ENCODE peak calls at places on chromosomes 1 and 21, in five cellular contexts. V, U, O, S and Q are unnamed samples.

GRCh38 chr1:165218666-165219065 is 137.8 kb downstream of the LMX1A start:
- DNase-seq in V (no peak), U (no peak), O (no peak), S (no peak), Q (no peak)

GRCh38 chr1:154151311-154151710 is 3.6 kb downstream of the NUP210L start:
- DNase-seq in V (no peak), U (no peak), O (peak; percentile 34), S (peak; percentile 43), Q (no peak)

GRCh38 chr1:28860332-28861073 is 48.5 kb downstream of the OPRD1 start:
- DNase-seq in V (no peak), U (no peak), O (peak; percentile 16), S (peak; percentile 16), Q (no peak)

GRCh38 chr1:223750730-223751572 is 38.6 kb downstream of the CAPN2 start:
- DNase-seq in V (no peak), U (no peak), O (no peak), S (no peak), Q (no peak)

GRCh38 chr1:212162635-212163034 is 122.6 kb upstream of the PPP2R5A start:
- DNase-seq in V (no peak), U (no peak), O (peak; percentile 89), S (peak; percentile 67), Q (peak; percentile 86)

GRCh38 chr1:94130851-94131595 is 10.1 kb upstream of the ABCA4 start:
- DNase-seq in V (no peak), U (no peak), O (peak; percentile 87), S (peak; percentile 41), Q (no peak)

GRCh38 chr1:65440915-65441314 is 20.4 kb downstream of the LEPR start:
- DNase-seq in V (no peak), U (no peak), O (peak; percentile 13), S (peak; percentile 41), Q (no peak)

GRCh38 chr1:1183833-1184775 is 10.4 kb downstream of the TTLL10 start:
- DNase-seq in V (no peak), U (no peak), O (no peak), S (no peak), Q (no peak)

GRCh38 chr1:83850849-83851248 is 148.1 kb downstream of the TTLL7 start:
- DNase-seq in V (no peak), U (no peak), O (no peak), S (no peak), Q (no peak)

GRCh38 chr1:111801071-111801850 is 45.6 kb downstream of the DDX20 start:
- DNase-seq in V (no peak), U (no peak), O (no peak), S (no peak), Q (no peak)

GRCh38 chr1:163985700-163986099 is 573.3 kb upstream of the PBX1 start:
- DNase-seq in V (no peak), U (no peak), O (no peak), S (no peak), Q (no peak)

GRCh38 chr1:38973659-38974437 is 17.2 kb upstream of the AKIRIN1 start:
- DNase-seq in V (no peak), U (no peak), O (no peak), S (no peak), Q (no peak)

GRCh38 chr1:205229916-205230700 is 2.4 kb downstream of the TMCC2 start:
- DNase-seq in V (peak; percentile 69), U (no peak), O (no peak), S (no peak), Q (no peak)

GRCh38 chr1:32761253-32761877 is 55.8 kb downstream of the YARS1 start:
- DNase-seq in V (no peak), U (no peak), O (peak; percentile 90), S (peak; percentile 84), Q (peak; percentile 55)

GRCh38 chr1:59738591-59739015 is 76.1 kb upstream of the HOOK1 start:
- DNase-seq in V (no peak), U (no peak), O (peak; percentile 89), S (peak; percentile 84), Q (no peak)

GRCh38 chr1:6026095-6026809 is 19.4 kb upstream of the KCNAB2 start:
- DNase-seq in V (peak; percentile 97), U (peak; percentile 76), O (peak; percentile 44), S (no peak), Q (peak; percentile 96)

GRCh38 chr1:156095906-156096508 is 13.7 kb upstream of the MEX3A start:
- DNase-seq in V (no peak), U (no peak), O (no peak), S (no peak), Q (peak; percentile 49)

GRCh38 chr1:27605796-27606707 is 2.1 kb upstream of the AHDC1 start:
- DNase-seq in V (peak; percentile 80), U (no peak), O (peak; percentile 80), S (peak; percentile 73), Q (peak; percentile 76)

GRCh38 chr1:186834405-186834958 is 5.7 kb downstream of the PLA2G4A start:
- DNase-seq in V (no peak), U (no peak), O (no peak), S (no peak), Q (no peak)

GRCh38 chr1:186829679-186830587 is 1.2 kb downstream of the PLA2G4A start:
- DNase-seq in V (no peak), U (no peak), O (no peak), S (no peak), Q (no peak)

DNA sequence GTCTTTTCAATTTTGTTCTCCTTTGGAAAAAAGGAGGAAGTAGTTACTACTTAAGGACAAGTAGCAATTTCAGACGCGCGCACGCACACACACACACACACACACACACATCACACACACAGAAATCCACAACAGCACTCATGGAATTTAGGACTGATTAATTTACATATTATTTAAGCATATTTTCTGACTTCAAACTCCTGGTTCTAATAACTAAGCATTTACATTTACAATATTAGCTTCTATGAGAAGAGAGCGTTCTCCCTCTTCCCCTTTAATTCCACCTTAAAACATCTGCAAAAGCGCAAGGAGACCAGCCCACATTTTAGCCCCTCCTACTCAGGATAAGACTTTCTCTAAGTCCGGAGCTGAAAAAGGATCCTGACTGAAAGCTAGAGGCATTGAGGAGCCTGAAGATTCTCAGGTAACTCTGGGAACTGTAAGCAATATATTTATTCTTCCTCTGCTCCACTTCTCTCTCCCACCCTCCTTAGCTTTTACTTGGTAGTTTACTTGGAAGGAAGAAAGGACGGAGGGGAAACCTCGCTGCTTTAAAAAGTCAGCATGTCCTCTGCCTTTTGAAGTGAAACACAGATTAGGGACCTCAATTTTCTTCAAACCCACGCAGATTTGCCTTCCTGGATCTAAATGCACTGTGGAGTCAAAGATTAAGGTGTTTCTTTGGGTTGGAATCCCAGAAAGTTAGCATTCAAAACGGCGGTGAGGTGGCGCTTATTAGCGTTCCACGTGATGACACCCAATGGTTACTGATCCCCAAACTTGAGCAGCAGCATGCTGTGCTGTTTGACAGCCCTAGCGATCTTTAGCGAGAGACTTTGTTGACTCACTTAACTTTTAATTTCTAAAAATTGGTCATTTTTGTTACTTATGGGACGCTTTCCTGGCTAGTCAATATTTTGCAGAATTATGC is at the start of gene PLA2G4A:
- DNase-seq in V (peak; percentile 68), U (peak; percentile 69), O (peak; percentile 91), S (peak; percentile 85), Q (peak; percentile 80)
- H3K4me3 ChIP-seq in V (peak within 1 kb of the TSS; percentile 68), U (peak within 1 kb of the TSS; percentile 56), O (peak within 1 kb of the TSS; percentile 66), S (peak within 1 kb of the TSS; percentile 97), Q (peak within 1 kb of the TSS; percentile 97)

GRCh38 chr1:201309420-201309819 is 26.1 kb downstream of the PKP1 start:
- DNase-seq in V (peak; percentile 90), U (peak; percentile 57), O (peak; percentile 14), S (peak; percentile 32), Q (peak; percentile 16)
- TF ChIP-seq CTCF in V (peak; percentile 40), U (no peak), O (no peak), S (no peak), Q (peak; percentile 7)

DNA sequence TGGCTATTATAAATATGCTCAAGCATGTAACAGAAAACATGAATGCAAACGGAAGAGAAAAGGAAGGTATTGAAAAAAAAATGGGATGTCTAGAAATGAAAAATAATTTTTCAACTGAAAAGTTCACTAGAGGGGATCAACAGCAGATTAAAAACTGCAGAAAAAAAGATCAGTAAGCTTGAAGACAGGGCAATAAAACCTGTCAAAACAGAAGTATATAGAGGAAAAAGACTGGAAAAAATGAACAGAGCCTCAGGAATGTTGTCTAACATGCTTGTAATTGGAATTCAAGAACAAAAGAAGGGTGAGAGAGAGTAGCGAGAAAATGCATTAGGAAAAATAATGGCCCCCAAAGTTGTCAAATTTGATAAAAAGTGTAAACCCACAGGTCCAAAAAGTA is 29.6 kb downstream of the CRYAA start:
- DNase-seq in V (no peak), U (no peak), O (no peak), S (no peak), Q (no peak)
- H3K4me3 ChIP-seq in V (no peak overlapping the region), U (no peak overlapping the region), O (no peak overlapping the region), S (no peak overlapping the region), Q (no peak overlapping the region)

DNA sequence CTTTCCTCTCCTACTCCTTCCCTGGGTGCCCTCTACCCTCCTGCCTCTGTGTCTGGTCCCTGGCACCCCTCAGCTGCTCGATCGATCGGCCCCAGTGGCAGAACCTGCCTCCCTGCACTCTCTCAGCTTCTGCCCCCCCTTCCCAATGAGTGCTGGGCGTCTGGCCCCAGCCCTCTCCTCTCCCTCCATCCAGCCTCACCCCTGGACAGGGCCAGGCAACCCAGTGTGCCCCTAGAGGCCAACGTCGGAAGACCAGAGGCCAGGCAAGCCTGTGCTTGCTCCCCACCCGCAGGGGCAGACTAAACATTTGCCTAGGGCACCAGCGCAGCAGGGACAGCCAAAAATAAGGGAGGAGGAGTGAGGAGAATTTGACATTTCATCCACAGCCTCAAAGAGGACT is 43.5 kb downstream of the LGR6 start:
- DNase-seq in V (peak; percentile 58), U (peak; percentile 21), O (peak; percentile 28), S (peak; percentile 23), Q (peak; percentile 48)
- TF ChIP-seq CTCF in V (peak; percentile 57), U (peak; percentile 52), O (peak; percentile 57), S (peak; percentile 55), Q (peak; percentile 60)

GRCh38 chr1:231540847-231541246 is 12.4 kb downstream of the TSNAX start:
- DNase-seq in V (no peak), U (no peak), O (no peak), S (no peak), Q (no peak)
- H3K4me3 ChIP-seq in V (no peak overlapping the region), U (no peak overlapping the region), O (no peak overlapping the region), S (no peak overlapping the region), Q (no peak overlapping the region)

GRCh38 chr1:209513226-209513625 is 70.3 kb upstream of the CAMK1G start:
- DNase-seq in V (peak; percentile 49), U (no peak), O (peak; percentile 75), S (peak; percentile 54), Q (peak; percentile 47)
- TF ChIP-seq CTCF in V (peak; percentile 56), U (no peak), O (peak; percentile 75), S (peak; percentile 71), Q (peak; percentile 61)